ENCODE peak calls at places on chromosomes 5 and 9, in five cellular contexts. S is H9, Z is H1, E is trophoblast cell, G is mesenchymal stem cell. M is an unnamed sample.

GRCh38 chr5:32810812-32811211 is 99.7 kb downstream of the NPR3 start:
- DNase-seq in S (no peak), G (no peak), Z (no peak), E (peak; percentile 81), M (no peak)

GRCh38 chr9:16157216-16157615 is 604.4 kb downstream of the CCDC171 start:
- DNase-seq in G (no peak), S (no peak), E (peak; percentile 54), Z (no peak), M (no peak)

GRCh38 chr9:36280989-36281388 is 22.7 kb upstream of the GNE start:
- DNase-seq in E (peak; percentile 68), Z (no peak), S (no peak), G (no peak), M (no peak)

GRCh38 chr5:53029608-53030007 is 40.5 kb downstream of the ITGA2 start:
- DNase-seq in G (no peak), E (no peak), S (no peak), Z (no peak), M (no peak)

GRCh38 chr5:96651948-96652753 is 10.0 kb upstream of the CAST start:
- DNase-seq in E (no peak), Z (no peak), S (peak; percentile 47), G (peak; percentile 19), M (no peak)

GRCh38 chr5:38414348-38414747 is 142.1 kb downstream of the LIFR start:
- DNase-seq in S (no peak), Z (no peak), G (peak; percentile 18), E (no peak), M (no peak)

GRCh38 chr9:114166606-114167572 is 11.6 kb downstream of the COL27A1 start:
- DNase-seq in E (no peak), G (peak; percentile 85), Z (no peak), S (no peak), M (no peak)

GRCh38 chr9:124859803-124860581 is 1.8 kb downstream of the RPL35 start:
- DNase-seq in S (no peak), E (no peak), G (no peak), Z (no peak), M (no peak)

GRCh38 chr9:23543420-23543819 is 282.6 kb downstream of the ELAVL2 start:
- DNase-seq in E (no peak), S (no peak), G (peak; percentile 6), Z (no peak), M (no peak)

GRCh38 chr5:124544366-124545055 is 201.9 kb downstream of the ZNF608 start:
- DNase-seq in S (no peak), Z (no peak), G (peak; percentile 24), E (no peak), M (no peak)

DNA sequence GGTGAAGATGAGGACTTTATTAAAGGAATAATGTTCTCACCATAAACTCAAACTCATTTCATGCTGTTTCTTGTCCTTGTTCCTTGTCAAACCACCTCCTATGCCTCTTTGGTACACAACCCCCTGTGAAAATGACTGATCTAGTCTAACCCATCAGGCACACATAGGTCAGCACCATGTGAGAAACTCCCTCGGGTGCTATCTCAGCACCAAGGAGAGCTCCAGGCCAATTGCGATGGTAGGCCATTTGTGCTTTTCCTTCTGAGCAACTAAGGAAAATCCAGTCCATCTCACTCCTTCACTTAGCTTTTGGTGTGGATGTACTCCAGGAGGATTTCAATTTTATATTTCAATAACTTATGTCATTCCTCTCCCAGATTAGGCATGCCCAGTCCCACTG is 199.8 kb downstream of the ZNF608 start:
- DNase-seq in E (peak; percentile 24), G (peak; percentile 34), Z (no peak), S (no peak), M (peak; percentile 12)
- H2BK12ac ChIP-seq in E (no peak overlapping the region), G (no peak overlapping the region), Z (no peak overlapping the region), S (no peak overlapping the region), M (no peak overlapping the region)

DNA sequence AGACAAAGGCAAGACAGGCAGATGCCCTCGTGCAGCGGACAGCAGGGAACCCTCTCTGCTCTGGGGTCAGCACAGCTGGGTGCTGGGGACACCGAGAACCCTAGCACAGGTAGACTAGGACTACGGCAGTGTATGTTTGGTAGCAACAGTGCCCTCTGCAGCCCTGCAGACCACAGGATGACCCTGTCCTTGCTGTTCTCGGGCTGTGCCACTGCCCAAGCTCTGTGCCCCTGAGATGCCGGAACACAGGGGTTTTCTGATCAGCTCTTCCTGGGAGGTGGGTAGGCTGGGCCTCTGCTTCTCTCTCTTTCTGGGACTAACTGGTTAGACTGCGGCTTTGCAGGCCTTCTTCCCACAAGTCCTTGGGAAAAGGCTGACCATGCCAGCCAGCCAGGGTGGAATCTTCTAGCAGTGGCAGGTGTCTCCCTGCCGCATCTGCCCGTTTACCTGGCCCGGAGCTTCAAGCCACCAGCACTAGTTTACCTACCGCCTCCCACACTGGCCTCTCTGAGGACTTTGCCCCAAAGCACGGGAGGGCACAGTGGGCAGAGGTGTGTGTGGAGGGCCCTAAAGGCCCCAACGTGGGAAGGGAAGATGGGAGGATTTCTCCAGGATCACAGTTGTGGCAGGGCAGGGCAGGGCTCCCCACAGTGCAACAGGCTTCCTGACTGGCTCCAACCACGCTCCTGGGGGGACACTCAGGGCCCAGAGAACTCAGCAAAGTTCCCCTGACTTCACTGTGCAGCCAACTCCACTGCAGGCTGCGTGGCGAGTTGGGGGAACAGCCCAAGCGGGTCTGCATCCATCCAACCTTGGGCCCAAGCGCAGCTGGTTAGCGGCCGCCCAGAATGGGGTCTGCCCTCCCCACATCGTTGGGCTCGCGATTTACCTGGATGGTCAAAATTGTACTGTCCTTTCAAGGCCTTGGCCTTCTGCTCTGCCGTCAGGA is 1.2 kb downstream of the UCK1 start:
- DNase-seq in E (no peak), G (no peak), S (no peak), Z (no peak), M (no peak)
- H3K4ac ChIP-seq in E (peak overlapping the region; percentile 25), G (no peak overlapping the region), S (no peak overlapping the region), Z (peak overlapping the region; percentile 6), M (peak overlapping the region; percentile 78)

GRCh38 chr5:177317959-177318377 is 6.3 kb upstream of the MXD3 start:
- DNase-seq in S (peak; percentile 80), Z (no peak), E (peak; percentile 97), G (peak; percentile 82), M (peak; percentile 55)
- H2BK12ac ChIP-seq in S (no peak overlapping the region), Z (no peak overlapping the region), E (no peak overlapping the region), G (no peak overlapping the region), M (no peak overlapping the region)

GRCh38 chr5:65105301-65105700 is 336.6 kb downstream of the CWC27 start:
- DNase-seq in E (no peak), G (no peak), Z (no peak), S (no peak), M (no peak)
- H3K4ac ChIP-seq in E (no peak overlapping the region), G (no peak overlapping the region), Z (no peak overlapping the region), S (no peak overlapping the region), M (no peak overlapping the region)

GRCh38 chr9:107227696-107228258 is 55.3 kb upstream of the RAD23B start:
- DNase-seq in S (no peak), G (no peak), E (no peak), Z (no peak), M (no peak)
- H2BK12ac ChIP-seq in S (no peak overlapping the region), G (no peak overlapping the region), E (no peak overlapping the region), Z (no peak overlapping the region), M (no peak overlapping the region)

GRCh38 chr5:151683444-151683843 is 3.3 kb downstream of the SPARC start:
- DNase-seq in E (no peak), S (no peak), Z (no peak), G (no peak), M (no peak)

GRCh38 chr5:151682240-151682639 is 4.5 kb downstream of the SPARC start:
- DNase-seq in Z (no peak), S (no peak), G (peak; percentile 57), E (no peak), M (no peak)

GRCh38 chr5:151684690-151685361 is 1.9 kb downstream of the SPARC start:
- DNase-seq in G (peak; percentile 99), S (peak; percentile 91), E (peak; percentile 82), Z (peak; percentile 82), M (peak; percentile 86)

GRCh38 chr5:151682751-151683331 is 3.9 kb downstream of the SPARC start:
- DNase-seq in G (peak; percentile 61), Z (no peak), S (no peak), E (no peak), M (no peak)

DNA sequence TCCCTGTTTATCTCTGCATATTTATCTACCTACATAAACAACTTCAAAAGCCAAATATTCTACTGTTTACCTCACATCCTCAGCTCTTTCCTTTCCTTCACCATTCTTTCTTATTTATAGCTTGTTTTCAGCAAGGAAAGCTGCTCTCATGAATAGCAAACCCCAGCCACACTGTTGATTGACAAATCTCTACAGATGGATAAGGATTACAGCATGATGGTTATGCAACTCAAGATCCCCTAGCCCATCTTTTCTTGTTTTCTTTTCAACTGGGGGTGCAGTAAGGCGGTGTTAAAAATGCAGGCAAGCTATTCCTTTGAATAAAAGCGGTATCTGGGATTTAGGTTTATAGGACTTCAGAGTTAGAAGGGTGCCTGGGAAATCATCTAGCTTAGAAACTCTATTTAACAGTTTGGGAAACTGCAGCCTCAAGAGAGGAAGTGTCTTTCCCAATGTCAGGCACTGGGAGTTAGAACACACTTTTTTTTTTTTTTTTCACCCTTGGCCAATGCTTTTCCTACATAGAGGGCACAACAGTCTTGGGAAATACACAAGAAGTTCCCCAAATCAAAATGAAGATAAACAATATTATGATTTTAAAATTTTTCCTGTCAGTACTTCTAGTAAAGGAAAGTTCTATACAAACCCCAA is 2.7 kb downstream of the SPARC start:
- DNase-seq in G (peak; percentile 54), Z (no peak), E (no peak), S (no peak), M (no peak)
- H3K4ac ChIP-seq in G (no peak overlapping the region), Z (no peak overlapping the region), E (no peak overlapping the region), S (no peak overlapping the region), M (no peak overlapping the region)

M was measured in neuronal stem cell.